ENCODE peak calls at places on chromosomes 5 and 9, in seven cellular contexts. L is upper lobe of right lung; E is DND-41; G is lower lobe of right lung; U is lung; Q is CD8-positive, alpha-beta T cell; M is IMR-90. Y is an unnamed sample.

GRCh38 chr9:127541865-127542264 is 70.2 kb upstream of the STXBP1 start:
- ATAC-seq in U (no peak), G (no peak), M (no peak), L (peak; percentile 33), E (no peak), Q (no peak), Y (peak; percentile 65)

GRCh38 chr5:10329808-10330481 is 22.2 kb upstream of the CMBL start:
- ATAC-seq in E (no peak), U (peak; percentile 3), L (peak; percentile 44), Q (no peak), G (peak; percentile 47), M (peak; percentile 66), Y (peak; percentile 81)

GRCh38 chr5:122508623-122509022 is 196.6 kb downstream of the SNCAIP start:
- ATAC-seq in G (no peak), M (no peak), E (no peak), L (no peak), U (no peak), Q (no peak), Y (no peak)

GRCh38 chr5:109868737-109869136 is 179.0 kb downstream of the MAN2A1 start:
- ATAC-seq in G (no peak), L (no peak), E (no peak), M (no peak), U (no peak), Q (no peak), Y (no peak)

GRCh38 chr9:129702563-129702962 is 37.1 kb downstream of the PRRX2 start:
- ATAC-seq in M (peak; percentile 31), G (peak; percentile 84), U (peak; percentile 66), Q (no peak), L (peak; percentile 79), E (no peak), Y (no peak)

GRCh38 chr5:156942064-156942463 is 21.0 kb downstream of the TIMD4 start:
- ATAC-seq in Q (no peak), G (no peak), U (no peak), M (no peak), L (no peak), E (no peak), Y (no peak)

GRCh38 chr9:125370786-125371185 is 109.2 kb downstream of the GAPVD1 start:
- ATAC-seq in U (no peak), L (no peak), Q (no peak), E (no peak), G (no peak), M (no peak), Y (no peak)

GRCh38 chr9:78620764-78621163 is 323.8 kb downstream of the PSAT1 start:
- ATAC-seq in Q (no peak), E (no peak), M (peak; percentile 90), U (no peak), L (no peak), G (no peak), Y (no peak)

GRCh38 chr5:54282876-54283275 is 27.5 kb downstream of the ARL15 start:
- ATAC-seq in E (no peak), M (no peak), G (no peak), L (no peak), U (no peak), Q (no peak), Y (no peak)

GRCh38 chr5:38029431-38030065 is 189.7 kb upstream of the GDNF start:
- ATAC-seq in G (no peak), U (no peak), L (peak; percentile 38), Q (no peak), M (no peak), E (no peak), Y (no peak)

GRCh38 chr9:130095872-130096271 is 42.2 kb downstream of the GPR107 start:
- ATAC-seq in M (no peak), L (no peak), G (no peak), E (no peak), Q (no peak), U (no peak), Y (no peak)

GRCh38 chr9:36398745-36399144 is 1.3 kb downstream of the RNF38 start:
- ATAC-seq in M (peak; percentile 6), U (no peak), G (no peak), L (no peak), E (no peak), Q (no peak), Y (no peak)

GRCh38 chr5:132776077-132776931 is 735 bp downstream of the SEPTIN8 start:
- ATAC-seq in U (no peak), E (peak; percentile 18), L (peak; percentile 33), G (peak; percentile 45), M (peak; percentile 33), Q (peak; percentile 17), Y (peak; percentile 1)

GRCh38 chr9:85630676-85631075 is 111.1 kb downstream of the AGTPBP1 start:
- ATAC-seq in L (no peak), M (no peak), U (no peak), Q (no peak), E (no peak), G (no peak), Y (no peak)

GRCh38 chr5:14525397-14525796 is 56.2 kb upstream of the OTULINL start:
- ATAC-seq in U (no peak), G (no peak), E (no peak), M (no peak), Q (no peak), L (no peak), Y (no peak)

GRCh38 chr5:154202379-154203260 is 12.1 kb downstream of the GALNT10 start:
- ATAC-seq in L (no peak), M (no peak), Q (peak; percentile 61), E (peak; percentile 40), U (no peak), G (no peak), Y (no peak)

GRCh38 chr5:140295414-140295813 is 7.5 kb downstream of the PFDN1 start:
- ATAC-seq in L (peak; percentile 88), G (peak; percentile 78), E (peak; percentile 22), U (no peak), Q (no peak), M (peak; percentile 86), Y (peak; percentile 81)

GRCh38 chr5:7850533-7851239 is at the start of gene CFAP90:
- ATAC-seq in Q (peak; percentile 62), L (peak; percentile 83), E (no peak), G (peak; percentile 90), U (peak; percentile 78), M (peak; percentile 72), Y (peak; percentile 48)

GRCh38 chr9:112112941-112113399 is 62.1 kb downstream of the SUSD1 start:
- ATAC-seq in G (peak; percentile 85), Q (peak; percentile 48), E (peak; percentile 50), L (peak; percentile 90), M (peak; percentile 66), U (no peak), Y (no peak)

GRCh38 chr5:20660588-20660987 is 672.6 kb upstream of the CDH18 start:
- ATAC-seq in Q (no peak), L (no peak), M (no peak), U (no peak), E (no peak), G (no peak), Y (no peak)

GRCh38 chr5:65151632-65152031 is 330.1 kb downstream of the ADAMTS6 start:
- ATAC-seq in U (no peak), L (no peak), G (no peak), Q (no peak), M (no peak), E (no peak), Y (no peak)

GRCh38 chr5:157188270-157188669 is 7.6 kb downstream of the ITK start:
- ATAC-seq in U (no peak), M (no peak), G (no peak), E (peak; percentile 47), L (no peak), Q (no peak), Y (no peak)

DNA sequence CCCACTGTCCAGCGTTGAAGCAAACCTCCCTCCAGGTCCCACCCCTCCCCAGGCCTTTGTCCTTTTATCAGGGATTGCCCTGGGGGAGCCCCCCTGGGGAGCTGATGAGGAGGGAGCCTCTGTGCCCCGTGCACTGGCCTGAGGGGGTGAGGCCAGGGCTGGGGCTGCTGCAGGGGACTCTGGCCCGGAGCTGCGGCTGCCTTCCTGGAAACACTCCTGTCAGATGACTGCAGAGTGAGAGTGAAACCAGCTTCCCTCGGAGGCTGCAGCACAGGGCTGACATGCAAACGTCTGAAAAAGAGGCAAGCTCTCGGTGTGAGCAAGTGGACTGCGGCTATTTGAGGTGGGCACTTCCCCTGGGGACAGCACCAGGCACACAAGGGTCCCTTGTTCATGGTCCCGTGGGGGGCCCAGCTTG is 4.6 kb upstream of the TRAF2 start:
- ATAC-seq in L (peak; percentile 4), U (no peak), G (no peak), Q (no peak), M (peak; percentile 8), E (no peak), Y (no peak)
- H3K4me3 ChIP-seq in L (no peak overlapping the region), U (no peak overlapping the region), G (peak overlapping the region; percentile 36), Q (peak overlapping the region; percentile 56), M (no peak overlapping the region), E (no peak overlapping the region), Y (no peak overlapping the region)

DNA sequence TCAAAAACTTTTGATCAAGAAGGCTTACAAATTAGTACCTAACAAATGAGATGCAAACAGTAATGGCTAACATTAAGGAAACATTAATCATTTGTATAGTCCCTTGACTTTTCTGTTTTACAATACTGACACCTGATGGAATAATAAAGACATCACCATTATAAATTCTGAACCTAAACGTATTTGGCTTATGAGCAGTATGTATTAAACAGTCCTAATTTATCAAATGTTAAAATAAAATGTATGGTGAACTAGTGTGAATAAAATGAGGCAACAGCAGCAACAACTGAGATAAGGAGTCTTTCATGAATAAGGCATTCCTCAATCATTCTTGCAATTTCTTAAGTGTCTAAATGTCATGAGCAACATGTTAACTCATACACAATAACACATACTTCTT is 6.0 kb downstream of the PUM3 start:
- ATAC-seq in G (peak; percentile 65), E (peak; percentile 27), L (no peak), U (no peak), M (peak; percentile 10), Q (no peak), Y (no peak)
- TF ChIP-seq CTCF in G (peak; percentile 40), E (peak; percentile 46), L (peak; percentile 39), U (no peak), M (peak; percentile 47), Q (no peak), Y (peak; percentile 34)

GRCh38 chr5:146446861-146447733 is at the start of gene TCERG1:
- ATAC-seq in M (peak; percentile 95), U (peak; percentile 95), L (peak; percentile 98), E (peak; percentile 91), G (peak; percentile 98), Q (peak; percentile 87), Y (peak; percentile 98)

GRCh38 chr5:146451411-146451810 is 4.3 kb downstream of the TCERG1 start:
- ATAC-seq in E (no peak), Q (no peak), U (no peak), G (no peak), L (no peak), M (no peak), Y (no peak)

GRCh38 chr5:146447734-146448380 is 724 bp downstream of the TCERG1 start:
- ATAC-seq in Q (peak; percentile 13), G (peak; percentile 75), L (peak; percentile 51), U (no peak), M (no peak), E (peak; percentile 23), Y (no peak)

GRCh38 chr5:146448783-146449519 is 1.8 kb downstream of the TCERG1 start:
- ATAC-seq in M (no peak), G (no peak), L (no peak), E (no peak), Q (no peak), U (no peak), Y (no peak)
- H3K4me3 ChIP-seq in M (no peak overlapping the region), G (peak overlapping the region; percentile 95), L (peak overlapping the region; percentile 99), E (peak overlapping the region; percentile 99), Q (no peak overlapping the region), U (no peak overlapping the region), Y (no peak overlapping the region)

GRCh38 chr5:104556957-104557356 is 994.4 kb upstream of the NUDT12 start:
- ATAC-seq in Q (no peak), G (no peak), L (no peak), E (no peak), M (no peak), U (no peak), Y (no peak)
- TF ChIP-seq CTCF in Q (no peak), G (no peak), L (no peak), E (no peak), M (no peak), U (no peak), Y (no peak)